ENCODE peak calls at places on chromosome 15, in four cellular contexts. One of them, this sample, is unnamed.
A peak's percentile ranks its signal among the peaks of the same experiment; 100 is the strongest.

GRCh38 chr15:101137312-101137940 is 114.4 kb downstream of the CHSY1 start:
- DNase-seq in H9: no peak
- DNase-seq in mesendoderm: no peak
- DNase-seq in H1: no peak
- DNase-seq in this sample: no peak

GRCh38 chr15:57703387-57703786 is 3.1 kb upstream of the POLR2M start:
- DNase-seq in H1: no peak
- DNase-seq in mesendoderm: no peak
- DNase-seq in H9: no peak
- DNase-seq in this sample: no peak

GRCh38 chr15:70096215-70096974 is 1.3 kb downstream of the TLE3 start:
- DNase-seq in H9: no peak
- DNase-seq in mesendoderm: peak; percentile 65
- DNase-seq in H1: no peak
- DNase-seq in this sample: peak; percentile 56

GRCh38 chr15:42471002-42471401 is 19.9 kb downstream of the ZNF106 start:
- DNase-seq in H9: no peak
- DNase-seq in H1: no peak
- DNase-seq in mesendoderm: no peak
- DNase-seq in this sample: no peak

GRCh38 chr15:70470556-70471191 is 292.7 kb downstream of the UACA start:
- DNase-seq in H1: no peak
- DNase-seq in mesendoderm: no peak
- DNase-seq in H9: no peak
- DNase-seq in this sample: no peak

GRCh38 chr15:59170295-59170881 is 36.3 kb upstream of the LDHAL6B start:
- DNase-seq in H1: no peak
- DNase-seq in mesendoderm: peak; percentile 55
- DNase-seq in H9: peak; percentile 48
- DNase-seq in this sample: no peak

GRCh38 chr15:79329186-79329611 is 18.3 kb downstream of the TMED3 start:
- DNase-seq in H1: no peak
- DNase-seq in H9: no peak
- DNase-seq in mesendoderm: peak; percentile 73
- DNase-seq in this sample: peak; percentile 68

GRCh38 chr15:90389513-90389912 is 1.5 kb downstream of the IQGAP1 start:
- DNase-seq in H1: no peak
- DNase-seq in mesendoderm: no peak
- DNase-seq in H9: no peak
- DNase-seq in this sample: no peak

GRCh38 chr15:42084465-42085235 is 9.7 kb downstream of the PLA2G4D start:
- DNase-seq in mesendoderm: peak; percentile 85
- DNase-seq in H1: peak; percentile 65
- DNase-seq in H9: peak; percentile 89
- DNase-seq in this sample: peak; percentile 37

GRCh38 chr15:70421197-70421482 is 323.4 kb upstream of the TLE3 start:
- DNase-seq in H1: no peak
- DNase-seq in mesendoderm: no peak
- DNase-seq in H9: no peak
- DNase-seq in this sample: no peak

GRCh38 chr15:39580630-39581500 is at the start of gene THBS1:
- DNase-seq in H1: peak; percentile 88
- DNase-seq in H9: peak; percentile 96
- DNase-seq in mesendoderm: peak; percentile 97
- DNase-seq in this sample: peak; percentile 95

GRCh38 chr15:94460624-94461023 is 229.3 kb downstream of the MCTP2 start:
- DNase-seq in H9: no peak
- DNase-seq in H1: no peak
- DNase-seq in mesendoderm: no peak
- DNase-seq in this sample: no peak

GRCh38 chr15:53758412-53758811 is 1.1 kb downstream of the WDR72 start:
- DNase-seq in mesendoderm: peak; percentile 6
- DNase-seq in H1: no peak
- DNase-seq in H9: no peak
- DNase-seq in this sample: no peak

GRCh38 chr15:34613997-34614396 is 30.5 kb upstream of the GOLGA8B start:
- DNase-seq in mesendoderm: no peak
- DNase-seq in H1: no peak
- DNase-seq in H9: no peak
- DNase-seq in this sample: no peak

GRCh38 chr15:25239471-25240345 is 199.1 kb downstream of the UBE3A start:
- DNase-seq in mesendoderm: no peak
- DNase-seq in H9: no peak
- DNase-seq in H1: no peak
- DNase-seq in this sample: no peak

GRCh38 chr15:88982304-88982945 is 69.2 kb upstream of the MFGE8 start:
- DNase-seq in H9: no peak
- DNase-seq in H1: no peak
- DNase-seq in mesendoderm: peak; percentile 25
- DNase-seq in this sample: peak; percentile 83

GRCh38 chr15:69612112-69612511 is 159.5 kb downstream of the RPLP1 start:
- DNase-seq in H9: no peak
- DNase-seq in H1: no peak
- DNase-seq in mesendoderm: no peak
- DNase-seq in this sample: no peak

GRCh38 chr15:66854012-66854965 is 152.3 kb downstream of the SMAD6 start:
- DNase-seq in mesendoderm: no peak
- DNase-seq in H9: peak; percentile 42
- DNase-seq in H1: no peak
- DNase-seq in this sample: no peak

GRCh38 chr15:92907229-92907628 is 7.1 kb downstream of the CHD2 start:
- DNase-seq in H9: no peak
- DNase-seq in H1: no peak
- DNase-seq in mesendoderm: no peak
- DNase-seq in this sample: no peak

GRCh38 chr15:25177955-25178801 is 223.4 kb downstream of the SNRPN start:
- DNase-seq in H1: no peak
- DNase-seq in mesendoderm: no peak
- DNase-seq in H9: peak; percentile 7
- DNase-seq in this sample: no peak

GRCh38 chr15:52790166-52790708 is at the start of gene ONECUT1:
- DNase-seq in mesendoderm: peak; percentile 72
- DNase-seq in H9: peak; percentile 82
- DNase-seq in H1: no peak
- DNase-seq in this sample: peak; percentile 2

GRCh38 chr15:71811036-71811736 is 832 bp downstream of the NR2E3 start:
- DNase-seq in H1: no peak
- DNase-seq in mesendoderm: peak; percentile 43
- DNase-seq in H9: no peak
- DNase-seq in this sample: no peak

GRCh38 chr15:50850003-50850402 is 58.5 kb upstream of the AP4E1 start:
- DNase-seq in H1: no peak
- DNase-seq in mesendoderm: no peak
- DNase-seq in H9: no peak
- DNase-seq in this sample: no peak

GRCh38 chr15:83289160-83289559 is 4.7 kb upstream of the BNC1 start:
- DNase-seq in H9: no peak
- DNase-seq in H1: no peak
- DNase-seq in mesendoderm: no peak
- DNase-seq in this sample: peak; percentile 61

GRCh38 chr15:72302955-72303354 is 17.0 kb downstream of the CELF6 start:
- DNase-seq in H1: no peak
- DNase-seq in H9: no peak
- DNase-seq in mesendoderm: no peak
- DNase-seq in this sample: no peak

GRCh38 chr15:53197426-53197839 is 407.3 kb upstream of the ONECUT1 start:
- DNase-seq in H9: peak; percentile 87
- DNase-seq in mesendoderm: peak; percentile 84
- DNase-seq in H1: peak; percentile 73
- DNase-seq in this sample: peak; percentile 2

GRCh38 chr15:64892850-64893403 is 18.8 kb upstream of the ANKDD1A start:
- DNase-seq in H1: no peak
- DNase-seq in mesendoderm: no peak
- DNase-seq in H9: peak; percentile 21
- DNase-seq in this sample: no peak

GRCh38 chr15:30990451-30991300 is 752 bp downstream of the MTMR10 start:
- DNase-seq in mesendoderm: no peak
- DNase-seq in H9: no peak
- DNase-seq in H1: no peak
- DNase-seq in this sample: peak; percentile 22

GRCh38 chr15:51075364-51075763 is 19.3 kb downstream of the TNFAIP8L3 start:
- DNase-seq in H9: no peak
- DNase-seq in mesendoderm: no peak
- DNase-seq in H1: no peak
- DNase-seq in this sample: no peak

GRCh38 chr15:51735611-51736010 is 1.8 kb downstream of the LYSMD2 start:
- DNase-seq in H1: no peak
- DNase-seq in mesendoderm: no peak
- DNase-seq in H9: no peak
- DNase-seq in this sample: no peak

GRCh38 chr15:64354683-64355558 is 1.1 kb downstream of the CSNK1G1 start:
- DNase-seq in mesendoderm: peak; percentile 3
- DNase-seq in H1: no peak
- DNase-seq in H9: no peak
- DNase-seq in this sample: no peak

GRCh38 chr15:92029104-92029466 is 175.6 kb downstream of the SLCO3A1 start:
- DNase-seq in H9: no peak
- DNase-seq in H1: no peak
- DNase-seq in mesendoderm: no peak
- DNase-seq in this sample: no peak

GRCh38 chr15:62845239-62846126 is 197.1 kb upstream of the TPM1 start:
- DNase-seq in mesendoderm: peak; percentile 35
- DNase-seq in H1: no peak
- DNase-seq in H9: no peak
- DNase-seq in this sample: peak; percentile 59

DNA sequence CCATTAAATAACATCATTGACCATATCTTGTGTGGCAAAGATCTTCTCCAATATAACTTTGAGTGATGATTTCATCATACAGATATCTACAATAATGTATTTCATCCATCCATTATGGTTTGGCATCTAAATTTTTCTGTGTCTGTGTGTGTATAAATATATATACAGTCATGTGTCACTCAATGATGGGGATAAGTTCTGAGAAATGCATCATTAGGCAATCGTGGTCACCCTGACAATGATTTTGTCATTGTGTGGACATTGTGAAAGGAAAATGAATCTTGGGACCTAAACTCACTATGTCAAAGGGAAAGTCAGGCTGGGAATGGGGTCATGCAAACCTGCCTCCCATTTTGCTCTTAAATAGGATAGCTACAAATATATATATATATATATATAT is 12.4 kb downstream of the CFAP161 start:
- DNase-seq in H9: no peak
- DNase-seq in H1: no peak
- DNase-seq in mesendoderm: no peak
- DNase-seq in this sample: no peak
- H4K5ac ChIP-seq in H9: no peak overlapping the region
- H4K5ac ChIP-seq in H1: no peak overlapping the region
- H4K5ac ChIP-seq in mesendoderm: no peak overlapping the region
- H4K5ac ChIP-seq in this sample: no peak overlapping the region

GRCh38 chr15:78127882-78128281 is 3.4 kb downstream of the CIB2 start:
- DNase-seq in H9: no peak
- DNase-seq in H1: no peak
- DNase-seq in mesendoderm: no peak
- DNase-seq in this sample: no peak
- H4K5ac ChIP-seq in H9: no peak overlapping the region
- H4K5ac ChIP-seq in H1: no peak overlapping the region
- H4K5ac ChIP-seq in mesendoderm: no peak overlapping the region
- H4K5ac ChIP-seq in this sample: no peak overlapping the region

DNA sequence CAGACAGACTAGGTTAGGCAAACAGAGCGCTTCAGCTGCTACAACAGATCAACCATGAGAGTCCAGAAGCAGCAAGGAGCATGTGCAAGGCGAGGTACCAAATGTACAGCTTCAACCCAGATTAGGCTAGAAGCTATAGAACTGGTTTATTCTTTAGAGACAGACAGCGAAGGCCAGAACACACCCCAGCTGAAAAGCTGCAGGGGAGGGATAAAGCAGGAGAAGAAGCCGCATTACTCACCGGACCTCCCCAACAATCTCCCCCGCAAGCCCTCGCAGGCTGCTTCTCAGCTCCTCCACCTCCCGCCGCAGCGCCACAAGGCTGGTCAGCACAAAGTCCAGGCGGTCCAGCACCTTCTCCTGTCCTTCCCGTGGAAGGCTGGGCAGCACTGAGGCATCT is 3.3 kb downstream of the RMDN3 start:
- DNase-seq in H1: no peak
- DNase-seq in H9: no peak
- DNase-seq in mesendoderm: no peak
- DNase-seq in this sample: no peak
- H4K5ac ChIP-seq in H1: no peak overlapping the region
- H4K5ac ChIP-seq in H9: no peak overlapping the region
- H4K5ac ChIP-seq in mesendoderm: no peak overlapping the region
- H4K5ac ChIP-seq in this sample: no peak overlapping the region

GRCh38 chr15:98916826-98917225 is 90.8 kb downstream of the PGPEP1L start:
- DNase-seq in mesendoderm: no peak
- DNase-seq in H1: no peak
- DNase-seq in H9: no peak
- DNase-seq in this sample: no peak
- H4K5ac ChIP-seq in mesendoderm: no peak overlapping the region
- H4K5ac ChIP-seq in H1: no peak overlapping the region
- H4K5ac ChIP-seq in H9: no peak overlapping the region
- H4K5ac ChIP-seq in this sample: no peak overlapping the region

This sample was measured in IMR-90.